ENCODE peak calls at places on chromosomes 6 and 20, in ten cellular contexts. Z is stimulated activated CD8-positive, alpha-beta memory T cell treated with anti-CD3 and anti-CD28 coated beads, Interleukin-4, amount 100 ng/mL, for 1 hour; H is NCI-H2107; O is stimulated activated CD4-positive, alpha-beta T cell treated with anti-CD3 and anti-CD28 coated beads, Interleukin-1b, Interleukin-23, amount 100 ng/mL, for 1 hour; S is ELR; G is amniotic stem cell; T is GF-D8; D is GM13976; F is HTR-8/SVneo; X is cardiac muscle cell. P is an unnamed sample.

GRCh38 chr20:33531047-33531877 is 41.4 kb downstream of the CBFA2T2 start:
- DNase-seq in Z (no peak), H (no peak), O (no peak), S (no peak), G (peak; percentile 9), T (no peak), D (no peak), F (no peak), X (peak; percentile 66), P (no peak)

GRCh38 chr6:74757788-74758187 is 448.1 kb downstream of the COL12A1 start:
- DNase-seq in Z (no peak), H (no peak), O (no peak), S (no peak), G (no peak), T (no peak), D (no peak), F (no peak), X (no peak), P (no peak)

GRCh38 chr20:1033751-1034419 is 31.8 kb upstream of the RSPO4 start:
- DNase-seq in Z (no peak), H (no peak), O (no peak), S (no peak), G (no peak), T (peak; percentile 88), D (no peak), F (no peak), X (no peak), P (no peak)

GRCh38 chr6:34562861-34563512 is 6.9 kb upstream of the SPDEF start:
- DNase-seq in Z (no peak), H (no peak), O (no peak), S (no peak), G (no peak), T (no peak), D (no peak), F (no peak), X (no peak), P (no peak)

GRCh38 chr6:149037026-149037734 is 280.3 kb upstream of the TAB2 start:
- DNase-seq in Z (no peak), H (no peak), O (no peak), S (no peak), G (peak; percentile 48), T (no peak), D (no peak), F (no peak), X (no peak), P (no peak)

GRCh38 chr20:32806356-32806755 is 13.4 kb upstream of the MAPRE1 start:
- DNase-seq in Z (no peak), H (no peak), O (no peak), S (no peak), G (no peak), T (no peak), D (no peak), F (no peak), X (no peak), P (no peak)

GRCh38 chr6:11486486-11486885 is 51.1 kb upstream of the TMEM170B start:
- DNase-seq in Z (no peak), H (no peak), O (no peak), S (no peak), G (no peak), T (no peak), D (no peak), F (no peak), X (no peak), P (no peak)

GRCh38 chr6:73011945-73012344 is 213.4 kb downstream of the KHDC1L start:
- DNase-seq in Z (no peak), H (no peak), O (no peak), S (no peak), G (no peak), T (no peak), D (no peak), F (no peak), X (no peak), P (no peak)

GRCh38 chr6:84762220-84762940 is 2.0 kb downstream of the TBX18 start:
- DNase-seq in Z (no peak), H (no peak), O (no peak), S (peak; percentile 75), G (no peak), T (no peak), D (no peak), F (no peak), X (peak; percentile 52), P (no peak)

GRCh38 chr6:166778776-166779175 is 151.7 kb upstream of the RPS6KA2 start:
- DNase-seq in Z (no peak), H (no peak), O (no peak), S (no peak), G (no peak), T (no peak), D (no peak), F (no peak), X (no peak), P (no peak)

GRCh38 chr6:34730006-34730405 is 27.3 kb upstream of the SNRPC start:
- DNase-seq in Z (no peak), H (no peak), O (no peak), S (no peak), G (no peak), T (no peak), D (no peak), F (no peak), X (no peak), P (no peak)

GRCh38 chr6:88972504-88973423 is 9.3 kb upstream of the RNGTT start:
- DNase-seq in Z (no peak), H (no peak), O (no peak), S (no peak), G (no peak), T (no peak), D (no peak), F (no peak), X (no peak), P (no peak)

GRCh38 chr6:111686249-111686997 is 80.7 kb upstream of the TRAF3IP2 start:
- DNase-seq in Z (no peak), H (no peak), O (no peak), S (no peak), G (no peak), T (no peak), D (no peak), F (no peak), X (no peak), P (no peak)

GRCh38 chr20:4022386-4023350 is 7.3 kb upstream of the RNF24 start:
- DNase-seq in Z (no peak), H (no peak), O (no peak), S (no peak), G (no peak), T (no peak), D (no peak), F (no peak), X (no peak), P (no peak)

GRCh38 chr20:56590888-56591287 is 38.2 kb upstream of the TFAP2C start:
- DNase-seq in Z (no peak), H (no peak), O (no peak), S (no peak), G (no peak), T (no peak), D (no peak), F (no peak), X (no peak), P (no peak)

GRCh38 chr6:106397441-106397840 is 36.9 kb downstream of the CRYBG1 start:
- DNase-seq in Z (no peak), H (no peak), O (no peak), S (no peak), G (no peak), T (no peak), D (no peak), F (no peak), X (no peak), P (no peak)

GRCh38 chr6:161217631-161218030 is 56.2 kb downstream of the AGPAT4 start:
- DNase-seq in Z (no peak), H (no peak), O (no peak), S (no peak), G (no peak), T (no peak), D (no peak), F (no peak), X (no peak), P (no peak)

GRCh38 chr6:135251416-135251815 is 70.3 kb downstream of the MYB start:
- DNase-seq in Z (no peak), H (no peak), O (no peak), S (no peak), G (no peak), T (no peak), D (no peak), F (no peak), X (no peak), P (no peak)

GRCh38 chr20:48686238-48687096 is 141.3 kb downstream of the PREX1 start:
- DNase-seq in Z (no peak), H (no peak), O (no peak), S (no peak), G (no peak), T (no peak), D (no peak), F (no peak), X (no peak), P (no peak)

GRCh38 chr6:81204741-81205140 is 547.7 kb downstream of the TENT5A start:
- DNase-seq in Z (no peak), H (no peak), O (no peak), S (no peak), G (no peak), T (no peak), D (no peak), F (no peak), X (no peak), P (no peak)